ENCODE peak calls at places on chromosome 9, in four cellular contexts. W is astrocyte; G is neural progenitor cell; C is CD4-positive, alpha-beta memory T cell. O is an unnamed sample.

GRCh38 chr9:13377286-13377925 is 97.9 kb upstream of the MPDZ start:
- DNase-seq in G (no peak), W (peak; percentile 63), C (no peak), O (no peak)

GRCh38 chr9:117247271-117247670 is 167.6 kb downstream of the ASTN2 start:
- DNase-seq in C (no peak), W (no peak), G (peak; percentile 45), O (no peak)

GRCh38 chr9:131266301-131267229 is 9.7 kb downstream of the FAM78A start:
- DNase-seq in C (peak; percentile 49), G (no peak), W (no peak), O (peak; percentile 68)

GRCh38 chr9:28779240-28779639 is 1206.0 kb upstream of the C9orf72 start:
- DNase-seq in C (no peak), W (no peak), G (no peak), O (no peak)

GRCh38 chr9:115674091-115674490 is 479.5 kb upstream of the PAPPA start:
- DNase-seq in W (no peak), G (no peak), C (no peak), O (no peak)

GRCh38 chr9:136551401-136552116 is 5.7 kb upstream of the NOTCH1 start:
- DNase-seq in G (peak; percentile 70), C (no peak), W (peak; percentile 58), O (peak; percentile 92)

GRCh38 chr9:96556701-96557461 is 62.8 kb downstream of the CDC14B start:
- DNase-seq in C (no peak), W (no peak), G (peak; percentile 16), O (no peak)

GRCh38 chr9:5499889-5500398 is 10.4 kb upstream of the PDCD1LG2 start:
- DNase-seq in W (peak; percentile 49), C (no peak), G (no peak), O (no peak)

GRCh38 chr9:127170049-127170448 is 47.6 kb upstream of the ANGPTL2 start:
- DNase-seq in G (no peak), C (no peak), W (no peak), O (peak; percentile 7)

GRCh38 chr9:132487351-132487791 is 77.4 kb downstream of the CFAP77 start:
- DNase-seq in C (peak; percentile 85), G (no peak), W (no peak), O (no peak)

GRCh38 chr9:76321185-76321828 is 72.9 kb downstream of the RFK start:
- DNase-seq in G (no peak), W (peak; percentile 89), C (no peak), O (no peak)

GRCh38 chr9:108549184-108549583 is 306.6 kb downstream of the ACTL7B start:
- DNase-seq in C (no peak), W (no peak), G (no peak), O (no peak)

GRCh38 chr9:109451311-109452025 is 46.6 kb downstream of the PTPN3 start:
- DNase-seq in W (no peak), G (peak; percentile 30), C (no peak), O (no peak)

GRCh38 chr9:126207256-126207655 is 119.4 kb upstream of the MVB12B start:
- DNase-seq in W (no peak), G (no peak), C (no peak), O (no peak)

GRCh38 chr9:33128570-33128969 is 38.6 kb downstream of the B4GALT1 start:
- DNase-seq in W (no peak), G (no peak), C (no peak), O (no peak)

DNA sequence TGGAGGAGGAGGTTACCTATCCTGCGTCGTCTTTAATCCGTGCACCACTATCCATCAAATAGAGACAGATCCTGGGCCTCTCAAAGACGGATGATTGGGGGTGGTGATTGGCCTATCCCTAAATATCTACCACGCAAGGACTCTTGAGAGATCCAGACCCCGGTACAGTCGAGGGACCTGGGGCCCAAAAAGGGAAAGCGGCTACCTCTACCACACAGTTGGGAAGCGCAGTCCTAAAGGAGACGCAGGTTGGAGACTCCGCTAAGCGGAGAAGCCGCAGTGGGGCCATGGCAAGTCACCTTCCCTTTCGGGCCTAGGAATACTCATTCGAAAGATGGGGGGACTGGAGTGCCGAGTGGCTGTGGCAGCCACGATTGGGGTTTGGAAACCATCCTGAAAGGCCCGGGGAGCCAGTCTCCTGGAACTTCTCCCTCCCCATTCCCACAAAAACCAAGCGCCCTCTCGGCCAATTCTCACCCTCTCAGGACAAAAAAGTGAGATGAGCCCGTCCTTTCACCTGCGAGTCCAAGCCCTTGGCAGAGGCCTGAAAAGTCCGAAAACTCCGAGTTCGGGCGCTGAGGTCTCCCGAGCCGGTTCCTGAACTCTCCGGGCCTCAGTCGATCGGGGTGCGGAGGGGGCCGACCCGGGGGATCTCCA is 499 bp upstream of the FOXE1 start:
- DNase-seq in C (no peak), W (no peak), G (peak; percentile 43), O (no peak)
- H3K4me3 ChIP-seq in C (no peak overlapping the region), W (no peak overlapping the region), G (peak overlapping the region; percentile 29), O (no peak overlapping the region)

DNA sequence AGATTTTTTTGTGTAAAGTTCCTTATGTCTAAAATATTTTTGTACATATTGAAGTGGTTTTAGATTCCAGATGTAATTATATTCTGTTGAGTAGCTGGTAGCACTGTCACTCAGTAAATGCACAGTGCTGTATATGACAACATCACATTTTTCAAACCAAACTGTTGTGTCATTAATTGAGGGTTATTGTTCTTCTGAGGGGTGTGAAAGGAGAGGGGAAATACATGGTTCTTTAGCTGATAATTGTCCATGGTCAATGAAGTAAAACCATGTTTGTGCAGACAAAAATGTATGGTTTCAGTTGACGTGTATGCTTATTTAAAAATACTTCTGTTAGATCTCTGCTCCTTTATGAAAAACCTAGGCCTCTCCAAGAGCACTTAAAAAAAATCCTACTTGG is 3.3 kb downstream of the ZNF462 start:
- DNase-seq in G (no peak), W (no peak), C (no peak), O (no peak)
- H3K27ac ChIP-seq in G (no peak overlapping the region), W (no peak overlapping the region), C (no peak overlapping the region), O (no peak overlapping the region)

GRCh38 chr9:137613738-137614523 is 4.9 kb upstream of the EHMT1 start:
- DNase-seq in G (no peak), C (no peak), W (no peak), O (peak; percentile 75)

GRCh38 chr9:137612741-137613142 is 6.1 kb upstream of the EHMT1 start:
- DNase-seq in W (no peak), C (no peak), G (no peak), O (peak; percentile 77)

GRCh38 chr9:137610944-137611343 is 5.5 kb downstream of the ARRDC1 start:
- DNase-seq in G (no peak), W (no peak), C (no peak), O (peak; percentile 72)

GRCh38 chr9:137613259-137613658 is 5.5 kb upstream of the EHMT1 start:
- DNase-seq in C (no peak), G (no peak), W (no peak), O (peak; percentile 78)

GRCh38 chr9:137611623-137612609 is 6.4 kb downstream of the ARRDC1 start:
- DNase-seq in W (peak; percentile 70), G (no peak), C (no peak), O (peak; percentile 97)
- H3K4me3 ChIP-seq in W (peak overlapping the region; percentile 11), G (no peak overlapping the region), C (no peak overlapping the region), O (no peak overlapping the region)

GRCh38 chr9:121748727-121749546 is 97.5 kb downstream of the DAB2IP start:
- DNase-seq in W (no peak), C (no peak), G (no peak), O (peak; percentile 91)

GRCh38 chr9:121746411-121746810 is 95.0 kb downstream of the DAB2IP start:
- DNase-seq in G (no peak), C (no peak), W (no peak), O (no peak)

GRCh38 chr9:121749614-121750013 is 98.2 kb downstream of the DAB2IP start:
- DNase-seq in G (no peak), C (no peak), W (no peak), O (no peak)

GRCh38 chr9:121750259-121750714 is 98.9 kb downstream of the DAB2IP start:
- DNase-seq in W (no peak), C (no peak), G (peak; percentile 65), O (peak; percentile 30)

DNA sequence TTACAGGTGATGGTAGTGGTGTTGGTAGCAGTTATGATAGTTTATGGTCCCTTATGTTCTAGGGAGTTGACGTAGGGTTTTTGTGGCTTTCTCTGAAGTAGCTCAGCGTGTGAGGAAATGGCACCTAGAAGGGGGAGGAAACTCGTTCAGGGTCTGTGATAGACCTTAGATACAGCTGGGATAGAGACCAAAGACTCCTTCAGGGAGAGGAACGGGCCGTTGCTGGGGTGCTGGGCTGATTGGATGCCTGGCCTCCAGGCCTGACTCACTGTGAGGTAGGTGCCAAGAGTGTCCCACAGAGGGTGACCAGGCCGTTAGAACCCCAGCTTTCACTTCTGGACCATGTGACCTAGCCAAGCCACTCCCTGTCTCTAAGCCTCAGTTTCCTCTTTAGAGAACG is 96.6 kb downstream of the DAB2IP start:
- DNase-seq in C (no peak), W (no peak), G (no peak), O (no peak)
- H3K27ac ChIP-seq in C (no peak overlapping the region), W (no peak overlapping the region), G (no peak overlapping the region), O (peak overlapping the region; percentile 64)

GRCh38 chr9:121607434-121608248 is 43.8 kb upstream of the DAB2IP start:
- DNase-seq in C (no peak), G (peak; percentile 43), W (peak; percentile 46), O (peak; percentile 90)
- H3K4me3 ChIP-seq in C (no peak overlapping the region), G (no peak overlapping the region), W (no peak overlapping the region), O (no peak overlapping the region)

GRCh38 chr9:113525208-113525607 is 61.7 kb downstream of the RGS3 start:
- DNase-seq in C (no peak), W (no peak), G (no peak), O (no peak)

GRCh38 chr9:113523421-113524141 is 60.1 kb downstream of the RGS3 start:
- DNase-seq in G (no peak), C (no peak), W (peak; percentile 10), O (no peak)

GRCh38 chr9:113522858-113523257 is 59.3 kb downstream of the RGS3 start:
- DNase-seq in W (no peak), C (no peak), G (no peak), O (no peak)

GRCh38 chr9:113525831-113526230 is 62.3 kb downstream of the RGS3 start:
- DNase-seq in G (peak; percentile 62), W (no peak), C (no peak), O (no peak)

GRCh38 chr9:113524460-113524859 is 60.9 kb downstream of the RGS3 start:
- DNase-seq in C (no peak), W (no peak), G (no peak), O (no peak)
- H3K27ac ChIP-seq in C (peak overlapping the region; percentile 39), W (no peak overlapping the region), G (no peak overlapping the region), O (peak overlapping the region; percentile 51)